ENCODE peak calls at places on chromosomes 6 and 20, in eight cellular contexts. One of them, this sample, is unnamed.

GRCh38 chr6:42978487-42978792 is 541 bp downstream of the PEX6 start:
- DNase-seq in body of pancreas: peak; percentile 51
- DNase-seq in IMR-90: no peak
- DNase-seq in sigmoid colon: no peak
- DNase-seq in heart left ventricle: peak; percentile 60
- DNase-seq in K562: peak; percentile 83
- DNase-seq in breast epithelium: no peak
- DNase-seq in stomach: no peak
- DNase-seq in this sample: peak; percentile 45

GRCh38 chr6:143510991-143511891 is at the start of gene FUCA2:
- DNase-seq in body of pancreas: peak; percentile 95
- DNase-seq in IMR-90: peak; percentile 87
- DNase-seq in sigmoid colon: peak; percentile 96
- DNase-seq in heart left ventricle: peak; percentile 96
- DNase-seq in K562: peak; percentile 93
- DNase-seq in breast epithelium: peak; percentile 67
- DNase-seq in stomach: peak; percentile 94
- DNase-seq in this sample: peak; percentile 94

GRCh38 chr20:54275359-54276108 is 67.6 kb downstream of the PFDN4 start:
- DNase-seq in body of pancreas: no peak
- DNase-seq in IMR-90: no peak
- DNase-seq in sigmoid colon: no peak
- DNase-seq in heart left ventricle: no peak
- DNase-seq in K562: no peak
- DNase-seq in breast epithelium: no peak
- DNase-seq in stomach: no peak
- DNase-seq in this sample: no peak

GRCh38 chr6:38846844-38847243 is 131.7 kb downstream of the DNAH8 start:
- DNase-seq in body of pancreas: no peak
- DNase-seq in IMR-90: peak; percentile 10
- DNase-seq in sigmoid colon: no peak
- DNase-seq in heart left ventricle: no peak
- DNase-seq in K562: no peak
- DNase-seq in breast epithelium: no peak
- DNase-seq in stomach: no peak
- DNase-seq in this sample: no peak

GRCh38 chr6:38852215-38852614 is 137.1 kb downstream of the DNAH8 start:
- DNase-seq in body of pancreas: no peak
- DNase-seq in IMR-90: no peak
- DNase-seq in sigmoid colon: no peak
- DNase-seq in heart left ventricle: no peak
- DNase-seq in K562: no peak
- DNase-seq in breast epithelium: no peak
- DNase-seq in stomach: no peak
- DNase-seq in this sample: no peak

GRCh38 chr6:70131528-70131927 is 171.4 kb downstream of the COL9A1 start:
- DNase-seq in body of pancreas: no peak
- DNase-seq in IMR-90: no peak
- DNase-seq in sigmoid colon: no peak
- DNase-seq in heart left ventricle: no peak
- DNase-seq in K562: no peak
- DNase-seq in breast epithelium: no peak
- DNase-seq in stomach: no peak
- DNase-seq in this sample: no peak

GRCh38 chr6:157758516-157759023 is 64.5 kb upstream of the SNX9 start:
- DNase-seq in body of pancreas: no peak
- DNase-seq in IMR-90: no peak
- DNase-seq in sigmoid colon: no peak
- DNase-seq in heart left ventricle: no peak
- DNase-seq in K562: peak; percentile 52
- DNase-seq in breast epithelium: no peak
- DNase-seq in stomach: no peak
- DNase-seq in this sample: no peak

GRCh38 chr6:23533311-23533710 is 592.7 kb upstream of the NRSN1 start:
- DNase-seq in body of pancreas: no peak
- DNase-seq in IMR-90: no peak
- DNase-seq in sigmoid colon: no peak
- DNase-seq in heart left ventricle: no peak
- DNase-seq in K562: no peak
- DNase-seq in breast epithelium: no peak
- DNase-seq in stomach: no peak
- DNase-seq in this sample: no peak

GRCh38 chr6:4102687-4103244 is 23.8 kb upstream of the FAM217A start:
- DNase-seq in body of pancreas: peak; percentile 56
- DNase-seq in IMR-90: no peak
- DNase-seq in sigmoid colon: no peak
- DNase-seq in heart left ventricle: no peak
- DNase-seq in K562: no peak
- DNase-seq in breast epithelium: no peak
- DNase-seq in stomach: peak; percentile 34
- DNase-seq in this sample: no peak
- H3K4me1 ChIP-seq in body of pancreas: peaks cover 49% of the 10 kb centered on the region
- H3K4me1 ChIP-seq in IMR-90: no peaks in the 10 kb centered on the region
- H3K4me1 ChIP-seq in sigmoid colon: no peaks in the 10 kb centered on the region
- H3K4me1 ChIP-seq in heart left ventricle: no peaks in the 10 kb centered on the region
- H3K4me1 ChIP-seq in K562: no peaks in the 10 kb centered on the region
- H3K4me1 ChIP-seq in breast epithelium: no peaks in the 10 kb centered on the region
- H3K4me1 ChIP-seq in stomach: peaks cover 4% of the 10 kb centered on the region
- H3K4me1 ChIP-seq in this sample: no peaks in the 10 kb centered on the region

GRCh38 chr6:13760948-13761347 is 49.3 kb upstream of the RANBP9 start:
- DNase-seq in body of pancreas: no peak
- DNase-seq in IMR-90: peak; percentile 21
- DNase-seq in sigmoid colon: peak; percentile 60
- DNase-seq in heart left ventricle: no peak
- DNase-seq in K562: no peak
- DNase-seq in breast epithelium: no peak
- DNase-seq in stomach: no peak
- DNase-seq in this sample: no peak

GRCh38 chr6:13760307-13760706 is 48.7 kb upstream of the RANBP9 start:
- DNase-seq in body of pancreas: no peak
- DNase-seq in IMR-90: no peak
- DNase-seq in sigmoid colon: peak; percentile 40
- DNase-seq in heart left ventricle: no peak
- DNase-seq in K562: no peak
- DNase-seq in breast epithelium: no peak
- DNase-seq in stomach: no peak
- DNase-seq in this sample: no peak

GRCh38 chr6:13763740-13764381 is 50.5 kb downstream of the MCUR1 start:
- DNase-seq in body of pancreas: no peak
- DNase-seq in IMR-90: no peak
- DNase-seq in sigmoid colon: peak; percentile 48
- DNase-seq in heart left ventricle: no peak
- DNase-seq in K562: no peak
- DNase-seq in breast epithelium: no peak
- DNase-seq in stomach: no peak
- DNase-seq in this sample: no peak

GRCh38 chr6:13762648-13763441 is 51.2 kb upstream of the RANBP9 start:
- DNase-seq in body of pancreas: no peak
- DNase-seq in IMR-90: peak; percentile 90
- DNase-seq in sigmoid colon: peak; percentile 93
- DNase-seq in heart left ventricle: no peak
- DNase-seq in K562: no peak
- DNase-seq in breast epithelium: peak; percentile 78
- DNase-seq in stomach: no peak
- DNase-seq in this sample: no peak

DNA sequence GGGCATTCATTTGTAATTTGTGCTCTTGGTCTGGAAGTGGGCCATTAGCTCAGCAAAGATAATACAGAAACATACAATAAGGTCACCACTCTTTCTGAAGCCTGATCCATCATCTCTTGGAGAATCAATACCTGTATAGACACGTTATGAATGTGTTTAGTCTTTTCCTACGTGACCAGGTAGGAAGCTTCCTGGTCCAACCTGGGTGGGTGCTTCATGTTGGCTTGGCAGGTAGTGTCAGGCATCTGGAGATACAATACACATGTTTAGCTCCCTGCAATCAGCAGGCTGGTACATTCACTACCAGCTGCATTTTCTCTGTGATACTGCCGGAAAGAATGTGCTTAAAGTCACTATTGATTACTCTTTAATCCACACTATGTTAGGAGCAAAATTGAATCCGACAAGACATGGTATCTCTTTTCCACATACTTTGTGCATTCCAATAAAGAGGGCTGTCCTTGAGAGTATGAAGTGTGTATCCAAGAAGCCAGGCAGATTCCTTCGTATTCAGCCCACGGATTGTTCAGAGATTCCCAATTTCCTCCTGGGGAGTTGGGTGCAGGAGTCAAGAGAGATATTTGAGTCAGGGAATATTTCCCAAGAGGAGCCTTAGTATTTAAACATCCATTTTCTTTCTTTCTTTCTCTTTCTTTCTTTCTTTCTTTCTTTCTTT is 49.9 kb upstream of the RANBP9 start:
- DNase-seq in body of pancreas: no peak
- DNase-seq in IMR-90: peak; percentile 25
- DNase-seq in sigmoid colon: peak; percentile 55
- DNase-seq in heart left ventricle: no peak
- DNase-seq in K562: no peak
- DNase-seq in breast epithelium: no peak
- DNase-seq in stomach: no peak
- DNase-seq in this sample: no peak
- H3K27ac ChIP-seq in body of pancreas: no peak overlapping the region
- H3K27ac ChIP-seq in IMR-90: peak overlapping the region; percentile 3
- H3K27ac ChIP-seq in sigmoid colon: peak overlapping the region; percentile 5
- H3K27ac ChIP-seq in heart left ventricle: peak overlapping the region; percentile 79
- H3K27ac ChIP-seq in K562: no peak overlapping the region
- H3K27ac ChIP-seq in breast epithelium: peak overlapping the region; percentile 80
- H3K27ac ChIP-seq in stomach: peak overlapping the region; percentile 26
- H3K27ac ChIP-seq in this sample: no peak overlapping the region

GRCh38 chr6:109456283-109456583 is 661 bp upstream of the MICAL1 start:
- DNase-seq in body of pancreas: no peak
- DNase-seq in IMR-90: no peak
- DNase-seq in sigmoid colon: no peak
- DNase-seq in heart left ventricle: no peak
- DNase-seq in K562: no peak
- DNase-seq in breast epithelium: no peak
- DNase-seq in stomach: peak; percentile 44
- DNase-seq in this sample: peak; percentile 35

GRCh38 chr6:109456710-109457595 is 1.4 kb upstream of the MICAL1 start:
- DNase-seq in body of pancreas: no peak
- DNase-seq in IMR-90: peak; percentile 31
- DNase-seq in sigmoid colon: peak; percentile 82
- DNase-seq in heart left ventricle: peak; percentile 75
- DNase-seq in K562: no peak
- DNase-seq in breast epithelium: no peak
- DNase-seq in stomach: peak; percentile 78
- DNase-seq in this sample: peak; percentile 74

GRCh38 chr6:109455161-109455501 is 441 bp downstream of the MICAL1 start:
- DNase-seq in body of pancreas: no peak
- DNase-seq in IMR-90: no peak
- DNase-seq in sigmoid colon: no peak
- DNase-seq in heart left ventricle: no peak
- DNase-seq in K562: no peak
- DNase-seq in breast epithelium: no peak
- DNase-seq in stomach: no peak
- DNase-seq in this sample: no peak

GRCh38 chr6:109454483-109455160 is 950 bp downstream of the MICAL1 start:
- DNase-seq in body of pancreas: no peak
- DNase-seq in IMR-90: peak; percentile 28
- DNase-seq in sigmoid colon: peak; percentile 77
- DNase-seq in heart left ventricle: peak; percentile 47
- DNase-seq in K562: no peak
- DNase-seq in breast epithelium: peak; percentile 39
- DNase-seq in stomach: peak; percentile 58
- DNase-seq in this sample: peak; percentile 50

GRCh38 chr6:109455502-109456282 is at the start of gene MICAL1:
- DNase-seq in body of pancreas: peak; percentile 77
- DNase-seq in IMR-90: peak; percentile 24
- DNase-seq in sigmoid colon: peak; percentile 82
- DNase-seq in heart left ventricle: peak; percentile 77
- DNase-seq in K562: peak; percentile 89
- DNase-seq in breast epithelium: no peak
- DNase-seq in stomach: peak; percentile 82
- DNase-seq in this sample: peak; percentile 74
- TF ChIP-seq POLR2A in body of pancreas: peak; percentile 45
- TF ChIP-seq POLR2A in IMR-90: no peak
- TF ChIP-seq POLR2A in sigmoid colon: peak; percentile 14
- TF ChIP-seq POLR2A in heart left ventricle: no peak
- TF ChIP-seq POLR2A in K562: peak; percentile 55
- TF ChIP-seq POLR2A in breast epithelium: no peak
- TF ChIP-seq POLR2A in stomach: no peak
- TF ChIP-seq POLR2A in this sample: no peak

GRCh38 chr6:111823012-111823411 is 50.2 kb downstream of the FYN start:
- DNase-seq in body of pancreas: no peak
- DNase-seq in IMR-90: no peak
- DNase-seq in sigmoid colon: no peak
- DNase-seq in heart left ventricle: no peak
- DNase-seq in K562: no peak
- DNase-seq in breast epithelium: no peak
- DNase-seq in stomach: no peak
- DNase-seq in this sample: no peak
- H3K4me1 ChIP-seq in body of pancreas: no peaks in the 10 kb centered on the region
- H3K4me1 ChIP-seq in IMR-90: peaks cover 23% of the 10 kb centered on the region
- H3K4me1 ChIP-seq in sigmoid colon: peaks cover 29% of the 10 kb centered on the region
- H3K4me1 ChIP-seq in heart left ventricle: peaks cover 53% of the 10 kb centered on the region
- H3K4me1 ChIP-seq in K562: peaks cover 3% of the 10 kb centered on the region
- H3K4me1 ChIP-seq in breast epithelium: no peaks in the 10 kb centered on the region
- H3K4me1 ChIP-seq in stomach: peaks cover 9% of the 10 kb centered on the region
- H3K4me1 ChIP-seq in this sample: peaks cover 4% of the 10 kb centered on the region

GRCh38 chr6:68673255-68673654 is 38.2 kb downstream of the ADGRB3 start:
- DNase-seq in body of pancreas: no peak
- DNase-seq in IMR-90: no peak
- DNase-seq in sigmoid colon: no peak
- DNase-seq in heart left ventricle: no peak
- DNase-seq in K562: no peak
- DNase-seq in breast epithelium: no peak
- DNase-seq in stomach: no peak
- DNase-seq in this sample: no peak

GRCh38 chr6:68679399-68679798 is 44.3 kb downstream of the ADGRB3 start:
- DNase-seq in body of pancreas: no peak
- DNase-seq in IMR-90: no peak
- DNase-seq in sigmoid colon: no peak
- DNase-seq in heart left ventricle: no peak
- DNase-seq in K562: no peak
- DNase-seq in breast epithelium: no peak
- DNase-seq in stomach: no peak
- DNase-seq in this sample: no peak

GRCh38 chr6:68680244-68680643 is 45.2 kb downstream of the ADGRB3 start:
- DNase-seq in body of pancreas: no peak
- DNase-seq in IMR-90: no peak
- DNase-seq in sigmoid colon: no peak
- DNase-seq in heart left ventricle: no peak
- DNase-seq in K562: no peak
- DNase-seq in breast epithelium: no peak
- DNase-seq in stomach: no peak
- DNase-seq in this sample: no peak

DNA sequence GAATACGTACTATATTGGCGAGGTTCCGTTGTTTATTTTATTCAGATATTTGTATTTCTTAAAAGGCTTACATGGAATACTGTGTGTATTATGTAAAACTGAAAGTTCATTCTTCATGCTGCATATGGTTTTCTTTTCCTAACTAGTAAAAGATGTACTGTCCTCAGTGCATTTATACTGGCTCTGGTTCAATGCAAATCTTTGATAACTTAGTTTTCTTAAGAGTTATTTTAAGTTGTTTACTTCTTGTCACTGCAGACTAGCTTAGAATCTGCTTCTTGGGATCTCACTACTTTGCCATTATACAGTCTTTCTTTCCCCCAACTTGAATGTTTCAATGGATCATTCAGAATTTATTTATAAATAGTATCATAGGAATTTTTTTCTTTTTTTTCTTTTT is 42.0 kb downstream of the ADGRB3 start:
- DNase-seq in body of pancreas: no peak
- DNase-seq in IMR-90: no peak
- DNase-seq in sigmoid colon: no peak
- DNase-seq in heart left ventricle: no peak
- DNase-seq in K562: no peak
- DNase-seq in breast epithelium: no peak
- DNase-seq in stomach: no peak
- DNase-seq in this sample: no peak
- H3K27ac ChIP-seq in body of pancreas: no peak overlapping the region
- H3K27ac ChIP-seq in IMR-90: no peak overlapping the region
- H3K27ac ChIP-seq in sigmoid colon: no peak overlapping the region
- H3K27ac ChIP-seq in heart left ventricle: no peak overlapping the region
- H3K27ac ChIP-seq in K562: no peak overlapping the region
- H3K27ac ChIP-seq in breast epithelium: no peak overlapping the region
- H3K27ac ChIP-seq in stomach: no peak overlapping the region
- H3K27ac ChIP-seq in this sample: no peak overlapping the region

This sample was measured in testis.